ENCODE peak calls at places on chromosome 19, in five cellular contexts. Q, T, P, I and F are unnamed samples.

GRCh38 chr19:33251076-33251475 is 25.4 kb upstream of the SLC7A10 start:
- DNase-seq in I (no peak), P (no peak), T (no peak), Q (no peak), F (no peak)

GRCh38 chr19:7983286-7983950 is 22.0 kb downstream of the ELAVL1 start:
- DNase-seq in T (no peak), Q (no peak), I (no peak), P (no peak), F (no peak)

GRCh38 chr19:13087795-13088537 is 14.7 kb downstream of the LYL1 start:
- DNase-seq in I (no peak), T (no peak), P (no peak), Q (no peak), F (no peak)

GRCh38 chr19:38684078-38684861 is 36.8 kb downstream of the ACTN4 start:
- DNase-seq in P (peak), Q (peak), T (no peak), I (no peak), F (peak)

GRCh38 chr19:53945998-53946397 is 16.7 kb upstream of the CACNG8 start:
- DNase-seq in Q (no peak), T (no peak), I (no peak), P (no peak), F (no peak)

GRCh38 chr19:44689290-44690130 is 9.4 kb upstream of the CEACAM16 start:
- DNase-seq in Q (peak), P (peak), I (peak), T (peak), F (peak)

GRCh38 chr19:56705939-56706338 is 34.4 kb upstream of the ZNF835 start:
- DNase-seq in P (no peak), I (no peak), Q (no peak), T (no peak), F (no peak)

GRCh38 chr19:10896851-10897526 is 25.6 kb downstream of the CARM1 start:
- DNase-seq in I (no peak), Q (no peak), P (peak), T (no peak), F (peak)

GRCh38 chr19:289651-290538 is 1.3 kb downstream of the PLPP2 start:
- DNase-seq in Q (no peak), P (peak), T (no peak), I (no peak), F (peak)

GRCh38 chr19:49556412-49557398 is 23.7 kb downstream of the NOSIP start:
- DNase-seq in P (no peak), Q (no peak), T (no peak), I (peak), F (no peak)